ENCODE peak calls at places on chromosomes 6 and 20, in four cellular contexts. S is fibroblast of pulmonary artery, O is endodermal cell, H is gastrocnemius medialis. N is an unnamed sample.

GRCh38 chr6:97095466-97095865 is 170.9 kb downstream of the KLHL32 start:
- DNase-seq in O (no peak), S (no peak), H (no peak), N (no peak)

GRCh38 chr20:64160118-64160517 is 4.1 kb upstream of the MYT1 start:
- DNase-seq in S (no peak), O (peak), H (no peak), N (no peak)

GRCh38 chr6:44004136-44004535 is 123.1 kb downstream of the MRPL14 start:
- DNase-seq in H (peak), S (no peak), O (peak), N (no peak)

GRCh38 chr6:90413867-90414266 is 117.2 kb upstream of the BACH2 start:
- DNase-seq in H (no peak), S (no peak), O (peak), N (no peak)

GRCh38 chr6:137823826-137824501 is 43.1 kb upstream of the TNFAIP3 start:
- DNase-seq in O (peak), S (peak), H (peak), N (no peak)

GRCh38 chr6:109236140-109237081 is 141.1 kb downstream of the CEP57L1 start:
- DNase-seq in S (no peak), O (peak), H (no peak), N (no peak)

GRCh38 chr6:168133707-168134398 is 54.8 kb upstream of the FRMD1 start:
- DNase-seq in O (peak), S (peak), H (no peak), N (no peak)

GRCh38 chr6:84103029-84103428 is 69.5 kb downstream of the MRAP2 start:
- DNase-seq in H (no peak), O (no peak), S (no peak), N (no peak)

GRCh38 chr6:39294133-39294532 is 20.1 kb downstream of the KCNK17 start:
- DNase-seq in O (no peak), S (no peak), H (no peak), N (no peak)

GRCh38 chr6:43386492-43386891 is 17.0 kb upstream of the ZNF318 start:
- DNase-seq in O (no peak), S (no peak), H (no peak), N (peak)

GRCh38 chr6:1916334-1916985 is 306.7 kb downstream of the FOXC1 start:
- DNase-seq in H (no peak), S (peak), O (no peak), N (no peak)

GRCh38 chr6:70838907-70839285 is 118.0 kb downstream of the B3GAT2 start:
- DNase-seq in S (no peak), H (no peak), O (no peak), N (no peak)

GRCh38 chr6:6697620-6698019 is 109.1 kb downstream of the LY86 start:
- DNase-seq in S (no peak), O (no peak), H (no peak), N (no peak)

GRCh38 chr20:32663704-32664351 is 9.9 kb downstream of the C20orf203 start:
- DNase-seq in S (no peak), H (no peak), O (no peak), N (no peak)

GRCh38 chr6:22904413-22904812 is 335.0 kb downstream of the HDGFL1 start:
- DNase-seq in S (no peak), H (no peak), O (no peak), N (no peak)

GRCh38 chr6:90401933-90402830 is 105.5 kb upstream of the BACH2 start:
- DNase-seq in O (no peak), S (no peak), H (no peak), N (no peak)

GRCh38 chr6:151428336-151428735 is 23.6 kb downstream of the RMND1 start:
- DNase-seq in S (no peak), H (no peak), O (no peak), N (no peak)

GRCh38 chr6:144447487-144447886 is 162.4 kb downstream of the UTRN start:
- DNase-seq in S (peak), H (no peak), O (no peak), N (no peak)

GRCh38 chr20:58906894-58907293 is 54.4 kb downstream of the GNAS start:
- DNase-seq in H (peak), S (peak), O (no peak), N (peak)

GRCh38 chr6:28167926-28168325 is 26.2 kb downstream of the ZKSCAN8 start:
- DNase-seq in O (no peak), S (no peak), H (no peak), N (no peak)

GRCh38 chr6:46990031-46990644 is 52.0 kb downstream of the ADGRF1 start:
- DNase-seq in H (no peak), S (peak), O (no peak), N (no peak)

GRCh38 chr6:74967821-74968220 is 238.0 kb downstream of the COL12A1 start:
- DNase-seq in H (no peak), O (no peak), S (peak), N (no peak)

GRCh38 chr6:151012321-151013294 is 147.1 kb downstream of the MTHFD1L start:
- DNase-seq in O (no peak), S (no peak), H (no peak), N (no peak)

GRCh38 chr6:3786131-3786530 is 34.6 kb upstream of the PXDC1 start:
- DNase-seq in H (no peak), O (no peak), S (no peak), N (peak)

GRCh38 chr20:4490595-4491280 is 231.0 kb upstream of the PRND start:
- DNase-seq in O (no peak), H (no peak), S (peak), N (peak)

DNA sequence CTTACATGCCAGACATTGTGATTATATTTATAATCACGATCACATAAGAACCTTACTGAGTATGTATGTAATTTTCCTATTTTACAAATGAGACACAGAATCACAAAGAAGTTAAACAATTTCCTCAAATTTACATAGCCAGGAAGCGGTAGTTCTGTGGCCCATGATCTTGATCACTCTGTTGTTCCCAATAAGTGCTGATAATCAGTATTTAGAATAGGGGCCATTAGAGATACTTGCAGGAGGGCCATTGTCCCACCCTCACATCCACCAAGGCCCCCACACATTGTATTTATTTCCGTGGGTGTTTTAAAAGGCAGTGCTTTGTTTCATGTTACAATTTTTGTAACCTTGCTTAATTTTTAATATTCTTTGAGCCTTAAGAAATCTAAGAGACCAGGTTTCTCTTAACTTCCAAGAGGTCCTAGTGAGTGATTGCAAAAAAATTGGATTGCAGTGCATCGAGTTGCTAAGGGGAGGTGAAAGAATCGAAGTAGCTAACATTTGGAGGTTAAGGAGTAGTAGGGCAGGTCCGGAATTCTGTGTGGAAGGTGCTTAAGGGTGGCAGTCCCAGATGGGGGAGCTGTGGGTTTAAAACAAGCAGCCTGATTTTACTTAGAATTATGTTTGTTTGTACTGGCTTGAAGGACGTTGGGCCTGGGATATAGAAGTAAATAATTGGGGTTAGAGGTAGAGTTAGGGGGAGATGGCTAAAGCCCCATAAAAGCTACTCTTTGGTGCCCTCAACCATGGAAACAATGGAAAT is 339.4 kb downstream of the CDKAL1 start:
- DNase-seq in S (peak), H (no peak), O (peak), N (peak)
- TF ChIP-seq CTCF in S (peak), H (no peak), O (peak), N (no peak)

DNA sequence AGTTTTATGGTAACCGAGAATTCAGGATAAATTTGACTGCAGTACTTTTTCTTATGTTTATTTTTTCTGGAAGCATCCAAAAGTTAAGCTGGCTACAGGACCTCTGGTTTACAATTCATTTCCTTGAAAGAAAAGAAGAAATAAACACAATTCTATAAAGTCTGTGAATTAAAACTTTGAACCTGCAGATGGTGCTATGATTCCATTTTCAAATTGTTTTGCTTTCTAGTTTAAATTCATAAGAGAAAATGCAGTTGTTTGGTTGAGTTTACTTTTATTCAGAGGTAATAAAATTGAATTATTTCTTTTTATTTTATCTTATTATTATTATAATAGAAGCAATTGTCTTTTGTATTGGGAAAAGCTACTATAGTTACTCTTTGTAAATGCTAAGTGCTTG is 1.8 kb upstream of the VIP start:
- DNase-seq in S (peak), O (no peak), H (no peak), N (peak)
- TF ChIP-seq CTCF in S (peak), O (peak), H (no peak), N (peak)

GRCh38 chr6:10425973-10426780 is 11.3 kb upstream of the TFAP2A start:
- DNase-seq in H (no peak), O (peak), S (no peak), N (peak)
- TF ChIP-seq CTCF in H (no peak), O (no peak), S (no peak), N (no peak)

GRCh38 chr20:62625516-62625915 is 16.8 kb upstream of the SLCO4A1 start:
- DNase-seq in O (no peak), H (no peak), S (no peak), N (no peak)

GRCh38 chr20:62622877-62623487 is 19.3 kb upstream of the SLCO4A1 start:
- DNase-seq in O (no peak), H (no peak), S (no peak), N (no peak)

GRCh38 chr20:62624719-62625455 is 17.4 kb upstream of the SLCO4A1 start:
- DNase-seq in S (no peak), O (no peak), H (no peak), N (no peak)

GRCh38 chr20:62623488-62624324 is 18.6 kb upstream of the SLCO4A1 start:
- DNase-seq in S (peak), H (peak), O (peak), N (peak)

DNA sequence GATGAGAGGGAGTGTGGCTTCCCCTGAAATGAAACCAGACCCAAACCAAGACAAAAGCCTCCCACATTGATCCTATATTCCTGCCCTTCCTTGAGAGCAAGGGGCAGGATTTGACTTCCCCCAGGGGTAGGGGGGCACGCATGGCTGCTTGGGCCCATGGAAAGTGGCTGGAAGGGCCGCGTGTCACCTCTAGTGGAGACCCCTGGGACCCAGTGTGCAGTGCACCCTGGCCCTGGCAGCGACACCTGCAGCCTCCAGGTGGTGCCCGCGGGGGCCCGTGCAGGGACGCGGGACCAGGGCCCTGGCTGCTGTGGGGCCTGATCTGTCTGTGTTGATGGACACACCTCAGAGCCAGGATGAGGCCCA is 18.0 kb upstream of the SLCO4A1 start:
- DNase-seq in O (peak), H (no peak), S (no peak), N (peak)
- TF ChIP-seq CTCF in O (peak), H (no peak), S (no peak), N (no peak)

GRCh38 chr20:44803383-44803941 is 6.9 kb downstream of the RIMS4 start:
- DNase-seq in S (no peak), H (no peak), O (no peak), N (no peak)

GRCh38 chr20:44799691-44800090 is 10.7 kb downstream of the RIMS4 start:
- DNase-seq in S (no peak), O (no peak), H (no peak), N (no peak)

GRCh38 chr20:44796758-44797457 is 13.4 kb downstream of the RIMS4 start:
- DNase-seq in S (no peak), O (no peak), H (no peak), N (no peak)

GRCh38 chr20:44802702-44803101 is 7.6 kb downstream of the RIMS4 start:
- DNase-seq in H (no peak), O (no peak), S (no peak), N (no peak)

GRCh38 chr20:44800398-44801046 is 9.8 kb downstream of the RIMS4 start:
- DNase-seq in H (no peak), S (no peak), O (peak), N (peak)
- TF ChIP-seq CTCF in H (no peak), S (peak), O (peak), N (peak)

GRCh38 chr6:56765494-56765893 is 122.8 kb upstream of the DST start:
- DNase-seq in H (no peak), O (no peak), S (no peak), N (no peak)

GRCh38 chr6:56766806-56767178 is 124.1 kb upstream of the DST start:
- DNase-seq in O (no peak), S (peak), H (no peak), N (no peak)

GRCh38 chr6:56766139-56766805 is 123.6 kb upstream of the DST start:
- DNase-seq in O (no peak), H (no peak), S (no peak), N (no peak)

GRCh38 chr6:56760842-56761241 is 118.2 kb upstream of the DST start:
- DNase-seq in H (no peak), S (no peak), O (no peak), N (no peak)

GRCh38 chr6:56764081-56764566 is 121.4 kb upstream of the DST start:
- DNase-seq in S (peak), O (peak), H (no peak), N (peak)
- TF ChIP-seq CTCF in S (peak), O (peak), H (peak), N (peak)

DNA sequence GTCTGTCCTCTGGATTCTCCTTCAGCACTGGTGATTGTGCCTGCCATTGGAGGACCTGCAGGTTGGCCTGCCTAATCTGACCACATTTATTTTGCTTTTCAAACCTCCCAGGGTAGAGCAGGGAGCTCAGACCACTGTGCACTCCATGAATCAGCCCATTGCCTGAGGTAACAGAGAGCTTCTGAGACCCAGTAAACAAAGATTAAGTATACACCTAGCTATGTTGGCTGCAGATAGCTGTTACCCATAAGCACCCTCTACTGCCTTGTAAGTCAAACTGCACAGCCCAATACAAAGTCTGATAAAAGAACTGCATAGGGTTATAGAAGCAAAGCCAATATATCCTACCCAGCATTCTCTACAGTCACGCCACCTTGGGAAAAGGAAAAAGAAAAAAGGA is 338.7 kb downstream of the HTR1B start:
- DNase-seq in S (peak), H (no peak), O (no peak), N (peak)
- TF ChIP-seq CTCF in S (no peak), H (no peak), O (peak), N (no peak)

GRCh38 chr6:79079425-79080130 is 1.5 kb upstream of the PHIP start:
- DNase-seq in H (no peak), S (peak), O (no peak), N (peak)

GRCh38 chr6:79077680-79078056 is 386 bp downstream of the PHIP start:
- DNase-seq in S (no peak), O (no peak), H (no peak), N (no peak)

GRCh38 chr6:79076160-79076559 is 1.9 kb downstream of the PHIP start:
- DNase-seq in S (peak), H (no peak), O (no peak), N (peak)

GRCh38 chr6:79078057-79078969 is at the start of gene PHIP:
- DNase-seq in O (peak), S (peak), H (peak), N (peak)

GRCh38 chr6:79076881-79077641 is 993 bp downstream of the PHIP start:
- DNase-seq in S (peak), O (peak), H (peak), N (peak)
- TF ChIP-seq CTCF in S (no peak), O (no peak), H (no peak), N (no peak)

DNA sequence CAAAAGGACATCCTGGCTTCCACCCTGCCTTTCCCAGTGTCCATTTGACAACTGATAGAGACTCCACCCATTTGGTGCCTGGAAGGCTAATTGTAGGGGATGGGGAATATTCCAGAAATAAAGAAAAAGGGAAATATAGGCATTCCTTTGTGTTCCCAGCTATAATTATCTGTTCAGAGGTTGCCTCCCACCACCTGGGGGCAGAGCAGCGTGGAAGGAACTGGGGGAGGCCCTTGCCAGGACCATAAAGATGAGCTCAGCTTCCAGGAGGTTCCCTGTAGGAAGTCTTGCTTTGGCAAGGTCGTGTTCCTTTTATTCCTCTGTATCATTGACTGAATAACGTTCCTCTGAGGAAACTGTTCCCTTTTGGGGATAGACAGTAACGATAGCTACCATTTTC is 214.7 kb downstream of the TFAP2C start:
- DNase-seq in H (no peak), S (no peak), O (peak), N (peak)
- TF ChIP-seq CTCF in H (no peak), S (no peak), O (peak), N (no peak)

N was measured in MCF 10A.